ENCODE peak calls at places on chromosomes 1 and 21, in nine cellular contexts. S is ovary, C is IMR-90, N is lung, M is HCT116, Z is tibial artery, W is lower lobe of right lung, X is heart right ventricle, H is fibroblast of lung. F is an unnamed sample. For H3K4me1 and H3K27me3, the result is how much of the 10 kb centered on the place peaks cover.

GRCh38 chr1:175481126-175482071 is 262.0 kb downstream of the TNR start:
- DNase-seq in S (no peak), C (peak), N (no peak), M (no peak), Z (no peak), W (no peak), X (no peak), H (peak), F (no peak)

GRCh38 chr1:236164273-236164672 is 21.9 kb downstream of the GPR137B start:
- DNase-seq in S (no peak), C (no peak), N (no peak), M (no peak), Z (no peak), W (no peak), X (peak), H (no peak), F (no peak)

GRCh38 chr1:26413031-26413430 is 2.4 kb downstream of the LIN28A start:
- DNase-seq in S (no peak), C (no peak), N (no peak), M (no peak), Z (peak), W (no peak), X (no peak), H (no peak), F (no peak)

GRCh38 chr21:44456915-44457736 is 1.8 kb downstream of the LRRC3 start:
- DNase-seq in S (no peak), C (no peak), N (no peak), M (no peak), Z (peak), W (peak), X (no peak), H (no peak), F (no peak)

GRCh38 chr1:91124989-91125417 is 103.2 kb upstream of the ZNF644 start:
- DNase-seq in S (no peak), C (no peak), N (no peak), M (no peak), Z (no peak), W (no peak), X (no peak), H (no peak), F (no peak)

GRCh38 chr1:162755306-162755705 is 35.2 kb upstream of the HSD17B7 start:
- DNase-seq in S (no peak), C (no peak), N (no peak), M (no peak), Z (no peak), W (no peak), X (no peak), H (no peak), F (no peak)

GRCh38 chr1:186530104-186530503 is 69.2 kb upstream of the PDC start:
- DNase-seq in S (no peak), C (peak), N (no peak), M (no peak), Z (no peak), W (no peak), X (no peak), H (peak), F (no peak)

GRCh38 chr1:228744918-228745317 is 9.6 kb downstream of the RHOU start:
- DNase-seq in S (no peak), C (no peak), N (no peak), M (no peak), Z (no peak), W (no peak), X (no peak), H (no peak), F (no peak)

GRCh38 chr21:38984568-38984967 is 178.8 kb downstream of the ETS2 start:
- DNase-seq in S (no peak), C (no peak), N (no peak), M (no peak), Z (no peak), W (no peak), X (no peak), H (no peak), F (no peak)

GRCh38 chr1:228392111-228392936 is 14.3 kb downstream of the TRIM11 start:
- DNase-seq in S (no peak), C (peak), N (no peak), M (no peak), Z (peak), W (peak), X (no peak), H (peak), F (no peak)

GRCh38 chr1:68116643-68117235 is 66.3 kb upstream of the DIRAS3 start:
- DNase-seq in S (peak), C (peak), N (peak), M (peak), Z (no peak), W (no peak), X (no peak), H (peak), F (peak)

GRCh38 chr1:63701187-63701586 is 72.6 kb upstream of the ROR1 start:
- DNase-seq in S (no peak), C (no peak), N (peak), M (no peak), Z (no peak), W (peak), X (peak), H (no peak), F (no peak)

GRCh38 chr21:16046625-16047340 is 317.0 kb downstream of the USP25 start:
- DNase-seq in S (no peak), C (peak), N (no peak), M (no peak), Z (no peak), W (no peak), X (no peak), H (peak), F (no peak)

GRCh38 chr1:228367798-228368791 is 38.5 kb downstream of the TRIM11 start:
- DNase-seq in S (no peak), C (no peak), N (no peak), M (no peak), Z (peak), W (peak), X (peak), H (no peak), F (peak)

GRCh38 chr1:27496604-27497155 is 6.7 kb upstream of the WASF2 start:
- DNase-seq in S (peak), C (peak), N (no peak), M (no peak), Z (peak), W (no peak), X (peak), H (peak), F (peak)

GRCh38 chr1:23224721-23225648 is 7.7 kb upstream of the HTR1D start:
- DNase-seq in S (no peak), C (peak), N (no peak), M (no peak), Z (no peak), W (no peak), X (peak), H (peak), F (peak)

GRCh38 chr1:100536031-100536430 is 1.9 kb upstream of the GPR88 start:
- DNase-seq in S (no peak), C (no peak), N (no peak), M (no peak), Z (no peak), W (no peak), X (no peak), H (no peak), F (no peak)

GRCh38 chr1:16165548-16165947 is 9.7 kb upstream of the EPHA2 start:
- DNase-seq in S (no peak), C (no peak), N (no peak), M (no peak), Z (no peak), W (no peak), X (no peak), H (no peak), F (peak)

GRCh38 chr1:16164821-16165364 is 9.0 kb upstream of the EPHA2 start:
- DNase-seq in S (no peak), C (no peak), N (no peak), M (no peak), Z (no peak), W (no peak), X (no peak), H (no peak), F (peak)

GRCh38 chr1:16162163-16162822 is 6.4 kb upstream of the EPHA2 start:
- DNase-seq in S (no peak), C (no peak), N (no peak), M (no peak), Z (no peak), W (no peak), X (no peak), H (no peak), F (peak)

GRCh38 chr1:16166117-16166516 is 10.2 kb upstream of the EPHA2 start:
- DNase-seq in S (no peak), C (no peak), N (no peak), M (no peak), Z (no peak), W (no peak), X (no peak), H (no peak), F (peak)

GRCh38 chr1:16163882-16164820 is 8.3 kb upstream of the EPHA2 start:
- DNase-seq in S (no peak), C (peak), N (no peak), M (no peak), Z (no peak), W (no peak), X (no peak), H (peak), F (peak)
- H3K4me1 ChIP-seq in S (under half), C (under half), N (under half), M (half or more), Z (under half), W (under half), X (under half), H (under half), F (under half)

GRCh38 chr1:199313444-199313843 is 674.6 kb downstream of the PTPRC start:
- DNase-seq in S (no peak), C (no peak), N (no peak), M (no peak), Z (no peak), W (no peak), X (no peak), H (no peak), F (no peak)
- TF ChIP-seq CTCF in S (no peak), C (peak), N (no peak), M (no peak), Z (no peak), W (no peak), X (no peak), H (no peak), F (no peak)

DNA sequence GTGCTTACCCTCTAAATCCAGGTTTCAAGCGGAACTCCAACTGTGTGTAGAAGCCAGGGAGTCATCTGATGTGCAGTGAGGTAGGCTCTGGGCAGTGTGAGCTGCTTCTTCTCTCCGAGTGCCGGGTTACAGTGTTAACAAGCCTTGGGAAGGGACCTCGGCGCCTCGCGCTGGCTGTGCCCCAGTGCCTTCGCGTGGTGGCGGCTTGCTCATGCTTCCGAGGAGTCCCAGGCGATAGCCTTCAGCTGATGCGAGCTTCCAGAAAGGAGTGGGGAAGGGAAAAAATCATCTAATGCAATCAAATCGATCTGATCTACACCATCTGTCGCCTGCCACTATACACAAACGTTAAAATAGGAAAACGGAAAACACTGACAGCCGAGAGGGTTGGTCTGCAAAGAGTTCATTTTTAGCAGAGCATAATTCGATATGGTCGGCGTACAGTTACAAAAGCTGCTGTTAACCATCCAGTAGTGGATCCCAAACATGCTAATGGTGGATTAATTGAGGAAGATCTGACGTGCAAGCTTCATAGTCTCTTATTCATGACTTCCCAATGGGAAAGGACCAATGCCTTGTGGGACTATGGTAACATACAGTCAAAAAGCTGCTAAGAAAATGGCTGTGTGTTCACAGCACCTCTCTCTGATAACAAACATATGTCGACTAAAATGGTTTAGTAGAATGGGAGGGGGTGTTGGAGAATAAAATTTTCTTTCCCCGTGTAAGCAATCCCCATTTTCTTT is 128.7 kb upstream of the DPYD start:
- DNase-seq in S (no peak), C (peak), N (no peak), M (no peak), Z (no peak), W (peak), X (no peak), H (peak), F (peak)
- H3K27me3 ChIP-seq in S (under half), C (under half), N (under half), M (under half), Z (half or more), W (half or more), X (half or more), H (under half), F (half or more)

GRCh38 chr1:184419734-184420161 is 32.9 kb downstream of the C1orf21 start:
- DNase-seq in S (no peak), C (peak), N (no peak), M (no peak), Z (no peak), W (no peak), X (no peak), H (no peak), F (no peak)
- H3K4me1 ChIP-seq in S (under half), C (under half), N (under half), M (under half), Z (under half), W (under half), X (under half), H (under half), F (under half)

GRCh38 chr1:118716775-118717174 is 271.4 kb downstream of the TBX15 start:
- DNase-seq in S (no peak), C (no peak), N (no peak), M (no peak), Z (no peak), W (no peak), X (no peak), H (no peak), F (no peak)
- TF ChIP-seq CTCF in S (no peak), C (peak), N (no peak), M (no peak), Z (no peak), W (no peak), X (peak), H (no peak), F (peak)

DNA sequence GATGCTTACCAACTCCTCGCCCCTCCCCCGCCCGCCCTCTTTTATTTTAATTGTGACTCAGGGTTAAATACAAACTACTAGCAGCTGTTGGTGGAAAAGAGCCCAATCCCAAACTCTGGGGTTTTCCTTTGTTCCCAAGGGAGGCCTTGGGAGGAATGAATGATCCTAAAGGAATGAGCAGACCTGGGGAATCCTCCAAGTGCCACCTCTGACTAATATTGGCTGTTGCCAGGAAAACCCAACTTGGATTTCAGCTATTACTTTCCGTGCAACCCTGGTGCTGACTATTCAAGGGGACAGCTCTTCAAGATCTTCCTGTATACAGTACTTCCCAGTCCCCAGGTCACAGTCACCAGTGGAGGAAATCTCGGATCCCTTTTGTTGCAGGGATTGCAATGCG is 1.3 kb upstream of the S100A10 start:
- DNase-seq in S (no peak), C (peak), N (peak), M (peak), Z (peak), W (no peak), X (no peak), H (peak), F (peak)
- H3K27me3 ChIP-seq in S (under half), C (under half), N (under half), M (under half), Z (under half), W (under half), X (under half), H (under half), F (under half)

DNA sequence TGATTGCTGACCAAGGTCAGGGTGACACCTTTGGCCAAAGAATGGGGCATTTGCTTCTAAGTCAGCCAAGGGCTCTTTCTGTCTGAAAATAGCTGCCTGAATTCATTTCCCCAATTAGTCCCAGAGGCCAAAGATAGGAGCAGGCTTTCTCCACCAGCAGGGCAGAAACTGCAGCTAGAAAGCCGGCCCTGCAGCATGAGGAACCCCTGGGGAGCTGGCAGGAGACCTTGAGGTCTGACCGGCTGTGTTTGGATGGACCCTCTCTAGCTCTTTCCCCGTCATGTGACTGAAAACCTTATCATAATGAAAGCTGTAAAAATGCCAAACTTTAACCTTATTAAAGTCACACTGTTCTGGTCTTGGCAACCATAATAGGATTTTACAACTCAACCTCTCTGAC is 93.4 kb downstream of the CD58 start:
- DNase-seq in S (no peak), C (no peak), N (no peak), M (no peak), Z (no peak), W (no peak), X (no peak), H (no peak), F (no peak)
- H3K4me1 ChIP-seq in S (under half), C (under half), N (under half), M (under half), Z (under half), W (under half), X (under half), H (under half), F (under half)

GRCh38 chr1:57192256-57192655 is 226.4 kb upstream of the C8B start:
- DNase-seq in S (no peak), C (no peak), N (no peak), M (no peak), Z (no peak), W (no peak), X (no peak), H (peak), F (no peak)

GRCh38 chr1:57190898-57191297 is 225.1 kb upstream of the C8B start:
- DNase-seq in S (no peak), C (no peak), N (no peak), M (no peak), Z (no peak), W (no peak), X (no peak), H (no peak), F (no peak)

GRCh38 chr1:57198912-57199311 is 224.9 kb downstream of the DAB1 start:
- DNase-seq in S (no peak), C (no peak), N (no peak), M (no peak), Z (no peak), W (no peak), X (no peak), H (no peak), F (no peak)

GRCh38 chr1:57195436-57195941 is 228.4 kb downstream of the DAB1 start:
- DNase-seq in S (no peak), C (no peak), N (no peak), M (no peak), Z (no peak), W (no peak), X (no peak), H (no peak), F (no peak)
- TF ChIP-seq CTCF in S (no peak), C (no peak), N (no peak), M (no peak), Z (no peak), W (no peak), X (no peak), H (no peak), F (no peak)

DNA sequence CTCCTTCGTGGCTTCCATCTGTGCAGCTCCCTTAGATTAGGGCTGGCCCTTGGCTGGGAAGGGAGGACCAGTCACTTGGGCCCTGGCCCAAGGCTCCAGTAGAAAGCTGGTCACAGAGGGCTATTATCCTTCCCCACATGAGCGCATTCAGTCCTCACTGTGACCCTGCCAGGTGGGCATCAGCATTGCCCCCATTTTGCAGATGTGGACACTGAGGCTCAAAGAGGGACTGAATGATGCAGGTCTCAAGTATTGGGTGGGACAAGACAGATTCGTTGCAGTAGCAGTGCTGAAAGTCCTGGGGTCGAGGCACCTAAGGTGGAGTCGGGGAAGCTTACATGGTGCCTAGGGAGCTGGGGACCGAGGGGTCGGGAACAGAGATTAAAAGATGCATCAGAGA is 178.6 kb downstream of the GRIK3 start:
- DNase-seq in S (no peak), C (no peak), N (no peak), M (no peak), Z (no peak), W (no peak), X (no peak), H (no peak), F (no peak)
- H3K27me3 ChIP-seq in S (under half), C (under half), N (under half), M (half or more), Z (half or more), W (under half), X (half or more), H (under half), F (under half)